ENCODE peak calls at places on chromosome 6, in eight cellular contexts. O, K, C, E, Z, U, M and T are unnamed samples.

GRCh38 chr6:105522626-105523322 is 119.9 kb upstream of the PREP start:
- DNase-seq in O (peak; percentile 58), K (no peak), C (no peak), E (no peak), Z (no peak), U (no peak), M (no peak), T (no peak)

GRCh38 chr6:3549314-3549940 is 92.6 kb upstream of the SLC22A23 start:
- DNase-seq in O (no peak), K (no peak), C (no peak), E (no peak), Z (no peak), U (no peak), M (no peak), T (no peak)

GRCh38 chr6:125200986-125201385 is 47.4 kb downstream of the TPD52L1 start:
- DNase-seq in O (no peak), K (no peak), C (no peak), E (no peak), Z (no peak), U (no peak), M (no peak), T (no peak)

GRCh38 chr6:134446228-134446848 is 128.4 kb upstream of the SGK1 start:
- DNase-seq in O (peak; percentile 78), K (no peak), C (no peak), E (peak; percentile 59), Z (peak; percentile 48), U (no peak), M (no peak), T (no peak)

GRCh38 chr6:110999634-111000270 is 17.9 kb downstream of the RPF2 start:
- DNase-seq in O (peak; percentile 46), K (no peak), C (no peak), E (peak; percentile 52), Z (no peak), U (no peak), M (no peak), T (no peak)

GRCh38 chr6:168099201-168100010 is 20.4 kb upstream of the FRMD1 start:
- DNase-seq in O (no peak), K (no peak), C (no peak), E (no peak), Z (no peak), U (no peak), M (no peak), T (peak; percentile 70)

GRCh38 chr6:107185570-107185969 is 70.3 kb upstream of the BEND3 start:
- DNase-seq in O (peak; percentile 11), K (no peak), C (no peak), E (peak; percentile 57), Z (no peak), U (no peak), M (no peak), T (no peak)

GRCh38 chr6:132932566-132932965 is 118.2 kb downstream of the RPS12 start:
- DNase-seq in O (no peak), K (no peak), C (no peak), E (no peak), Z (no peak), U (no peak), M (no peak), T (no peak)

GRCh38 chr6:15980801-15981200 is 148.1 kb upstream of the MYLIP start:
- DNase-seq in O (no peak), K (no peak), C (no peak), E (no peak), Z (no peak), U (no peak), M (no peak), T (no peak)

GRCh38 chr6:26224547-26224912 is 137.3 kb downstream of the HFE start:
- DNase-seq in O (no peak), K (no peak), C (no peak), E (no peak), Z (no peak), U (no peak), M (no peak), T (no peak)

GRCh38 chr6:142207265-142207877 is 60.3 kb downstream of the VTA1 start:
- DNase-seq in O (peak; percentile 64), K (no peak), C (peak; percentile 16), E (peak; percentile 79), Z (peak; percentile 41), U (peak; percentile 5), M (no peak), T (no peak)

GRCh38 chr6:118542184-118542952 is 5.7 kb upstream of the PLN start:
- DNase-seq in O (peak; percentile 85), K (no peak), C (no peak), E (peak; percentile 38), Z (peak; percentile 98), U (no peak), M (no peak), T (no peak)

GRCh38 chr6:151478670-151479069 is 15.1 kb upstream of the CCDC170 start:
- DNase-seq in O (no peak), K (no peak), C (no peak), E (no peak), Z (no peak), U (no peak), M (no peak), T (no peak)

DNA sequence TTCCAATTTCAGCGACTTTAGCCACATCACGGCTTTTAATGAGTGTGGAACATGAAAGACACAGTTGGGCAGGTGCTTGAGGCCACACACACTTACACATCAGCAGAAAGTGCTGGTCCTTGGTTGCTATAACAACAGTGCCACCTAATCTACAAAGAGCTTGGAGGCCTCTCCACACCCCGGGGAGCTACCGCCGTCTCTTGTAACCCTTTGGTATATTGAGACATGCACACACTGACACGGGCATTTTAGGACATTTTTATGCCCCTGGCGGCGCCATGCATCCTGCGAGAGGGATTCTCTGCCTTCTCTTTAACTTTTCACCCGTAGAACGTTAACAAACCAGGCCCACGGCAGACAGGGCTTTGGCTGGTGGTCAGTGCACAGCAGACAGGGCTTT is 116.4 kb upstream of the RPS6KA2 start:
- DNase-seq in O (no peak), K (no peak), C (no peak), E (no peak), Z (no peak), U (no peak), M (no peak), T (no peak)
- TF ChIP-seq CTCF in O (no peak), K (no peak), C (no peak), E (no peak), Z (no peak), U (no peak), M (no peak), T (no peak)

GRCh38 chr6:108941281-108941680 is 93.1 kb downstream of the ARMC2 start:
- DNase-seq in O (no peak), K (no peak), C (no peak), E (no peak), Z (no peak), U (no peak), M (no peak), T (no peak)
- TF ChIP-seq CTCF in O (no peak), K (no peak), C (no peak), E (no peak), Z (no peak), U (no peak), M (no peak), T (no peak)

GRCh38 chr6:138278326-138278725 is 60.0 kb upstream of the PBOV1 start:
- DNase-seq in O (peak; percentile 2), K (no peak), C (no peak), E (peak; percentile 54), Z (no peak), U (no peak), M (no peak), T (no peak)
- TF ChIP-seq CTCF in O (no peak), K (no peak), C (peak; percentile 62), E (peak; percentile 50), Z (peak; percentile 65), U (peak; percentile 61), M (no peak), T (peak; percentile 60)

DNA sequence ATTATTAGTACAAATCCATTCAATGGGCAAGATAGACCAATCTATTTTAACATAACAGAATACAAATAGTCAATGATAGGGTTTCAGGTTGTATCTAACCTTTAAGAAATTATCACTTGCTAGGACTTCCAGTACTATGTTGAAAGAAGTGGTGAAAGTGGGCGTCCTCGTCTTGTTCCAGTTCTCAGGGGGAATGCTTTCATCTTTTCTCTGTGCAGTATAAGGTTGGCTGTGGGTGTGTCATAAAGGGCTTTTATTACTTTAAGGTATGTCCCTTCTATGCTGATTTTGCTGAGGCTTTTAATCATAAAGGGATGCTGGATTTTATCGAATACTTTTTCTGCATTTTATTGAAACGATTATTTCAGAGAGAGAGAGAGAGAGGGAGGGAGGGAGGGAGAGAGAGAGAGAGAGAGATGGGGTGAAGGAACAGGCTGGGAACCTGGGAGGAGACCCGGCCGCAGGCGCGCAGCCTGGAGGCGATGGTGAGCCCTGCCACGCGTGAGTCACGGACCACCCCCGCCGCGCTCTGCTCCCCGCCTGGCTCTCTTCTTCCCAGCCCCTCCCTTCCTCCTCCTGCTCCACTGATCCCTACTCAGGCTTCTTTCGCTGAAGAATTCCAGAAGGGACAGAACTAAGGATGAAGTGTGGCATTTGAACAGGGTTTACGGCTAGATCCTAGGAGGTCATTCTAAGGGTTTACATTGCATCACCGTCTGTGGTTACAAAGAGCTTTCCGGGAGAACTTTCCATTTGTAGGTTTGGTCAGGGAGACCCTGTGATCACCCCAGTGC is 45.5 kb upstream of the HLA-E start:
- DNase-seq in O (peak; percentile 14), K (no peak), C (no peak), E (peak; percentile 20), Z (no peak), U (no peak), M (no peak), T (no peak)
- TF ChIP-seq CTCF in O (no peak), K (no peak), C (no peak), E (no peak), Z (no peak), U (no peak), M (no peak), T (no peak)

GRCh38 chr6:56246941-56247653 is at the start of gene COL21A1:
- DNase-seq in O (no peak), K (no peak), C (peak; percentile 59), E (peak; percentile 60), Z (no peak), U (no peak), M (peak; percentile 81), T (peak; percentile 90)
- TF ChIP-seq CTCF in O (peak; percentile 8), K (no peak), C (peak; percentile 29), E (peak; percentile 43), Z (peak; percentile 53), U (peak; percentile 39), M (no peak), T (peak; percentile 72)